ENCODE peak calls at places on chromosomes 11 and 22, in four cellular contexts. Y is H9, B is IMR-90, E is H1. Z is an unnamed sample.

GRCh38 chr11:64276653-64277431 is 7.6 kb downstream of the BAD start:
- DNase-seq in Y (no peak), B (no peak), E (no peak), Z (no peak)

GRCh38 chr11:34343153-34343552 is 14.7 kb downstream of the ABTB2 start:
- DNase-seq in Y (no peak), B (peak), E (no peak), Z (no peak)

GRCh38 chr11:11463397-11463796 is 110.3 kb upstream of the CSNK2A3 start:
- DNase-seq in Y (no peak), B (no peak), E (no peak), Z (no peak)

GRCh38 chr11:2772544-2773031 is 72.8 kb upstream of the KCNQ1OT1 start:
- DNase-seq in Y (no peak), B (peak), E (no peak), Z (no peak)

GRCh38 chr11:82680252-82680651 is 53.4 kb downstream of the FAM181B start:
- DNase-seq in Y (no peak), B (no peak), E (no peak), Z (peak)

GRCh38 chr11:79626135-79626748 is 185.4 kb upstream of the TENM4 start:
- DNase-seq in Y (no peak), B (peak), E (no peak), Z (no peak)

GRCh38 chr11:75524576-75525432 is 937 bp downstream of the GDPD5 start:
- DNase-seq in Y (peak), B (peak), E (no peak), Z (peak)

GRCh38 chr11:29328961-29329441 is 687.8 kb downstream of the KCNA4 start:
- DNase-seq in Y (no peak), B (peak), E (no peak), Z (peak)

GRCh38 chr11:643366-643765 is 6.3 kb downstream of the DRD4 start:
- DNase-seq in Y (no peak), B (no peak), E (no peak), Z (no peak)

GRCh38 chr11:57456960-57457642 is 3.2 kb upstream of the RTN4RL2 start:
- DNase-seq in Y (peak), B (peak), E (no peak), Z (peak)

GRCh38 chr22:47775686-47776085 is 1013.2 kb downstream of the TBC1D22A start:
- DNase-seq in Y (no peak), B (no peak), E (no peak), Z (no peak)

GRCh38 chr11:18749681-18750319 is 23.8 kb upstream of the IGSF22 start:
- DNase-seq in Y (peak), B (peak), E (no peak), Z (peak)

GRCh38 chr11:96293109-96293508 is 49.9 kb downstream of the MAML2 start:
- DNase-seq in Y (no peak), B (no peak), E (no peak), Z (no peak)

GRCh38 chr11:1532606-1533341 is 39.3 kb downstream of the DUSP8 start:
- DNase-seq in Y (no peak), B (no peak), E (no peak), Z (no peak)

GRCh38 chr11:75482310-75482606 is 43.5 kb downstream of the GDPD5 start:
- DNase-seq in Y (no peak), B (no peak), E (no peak), Z (no peak)

GRCh38 chr11:127564803-127565202 is 564.2 kb upstream of the KIRREL3 start:
- DNase-seq in Y (no peak), B (peak), E (no peak), Z (peak)

GRCh38 chr22:26585104-26585790 is 4.7 kb downstream of the TPST2 start:
- DNase-seq in Y (no peak), B (peak), E (no peak), Z (no peak)

GRCh38 chr11:75380716-75381420 is 18.4 kb upstream of the RPS3 start:
- DNase-seq in Y (no peak), B (no peak), E (no peak), Z (peak)

GRCh38 chr11:116972692-116973091 is 125.5 kb downstream of the SIK3 start:
- DNase-seq in Y (no peak), B (no peak), E (no peak), Z (peak)

GRCh38 chr11:77171885-77172665 is 44.0 kb downstream of the MYO7A start:
- DNase-seq in Y (peak), B (no peak), E (peak), Z (peak)

GRCh38 chr22:27422442-27422841 is 379.1 kb downstream of the MN1 start:
- DNase-seq in Y (no peak), B (no peak), E (no peak), Z (no peak)

GRCh38 chr11:94933225-94934130 is 39.9 kb downstream of the CWC15 start:
- DNase-seq in Y (no peak), B (peak), E (no peak), Z (no peak)

GRCh38 chr11:99693941-99694492 is 673.3 kb downstream of the CNTN5 start:
- DNase-seq in Y (no peak), B (peak), E (no peak), Z (no peak)

GRCh38 chr11:2930705-2931415 is 1.6 kb upstream of the PHLDA2 start:
- DNase-seq in Y (peak), B (peak), E (peak), Z (peak)

GRCh38 chr11:109728056-109728455 is 306.1 kb downstream of the C11orf87 start:
- DNase-seq in Y (no peak), B (no peak), E (no peak), Z (no peak)

GRCh38 chr22:50530857-50531545 is 1.2 kb upstream of the TYMP start:
- DNase-seq in Y (peak), B (peak), E (no peak), Z (peak)

GRCh38 chr11:84532364-84532763 is 1094.8 kb downstream of the DLG2 start:
- DNase-seq in Y (no peak), B (no peak), E (no peak), Z (no peak)

GRCh38 chr11:75400110-75400865 is 970 bp downstream of the RPS3 start:
- DNase-seq in Y (no peak), B (peak), E (no peak), Z (no peak)

GRCh38 chr22:46592390-46592872 is 27.8 kb upstream of the GRAMD4 start:
- DNase-seq in Y (no peak), B (peak), E (no peak), Z (peak)

GRCh38 chr11:112113539-112114457 is 27.1 kb downstream of the SDHD start:
- DNase-seq in Y (no peak), B (peak), E (no peak), Z (peak)

GRCh38 chr11:47536925-47537324 is 16.0 kb downstream of the CELF1 start:
- DNase-seq in Y (no peak), B (no peak), E (no peak), Z (no peak)
- H4K5ac ChIP-seq in Y (no peak), B (no peak), E (no peak), Z (no peak)

DNA sequence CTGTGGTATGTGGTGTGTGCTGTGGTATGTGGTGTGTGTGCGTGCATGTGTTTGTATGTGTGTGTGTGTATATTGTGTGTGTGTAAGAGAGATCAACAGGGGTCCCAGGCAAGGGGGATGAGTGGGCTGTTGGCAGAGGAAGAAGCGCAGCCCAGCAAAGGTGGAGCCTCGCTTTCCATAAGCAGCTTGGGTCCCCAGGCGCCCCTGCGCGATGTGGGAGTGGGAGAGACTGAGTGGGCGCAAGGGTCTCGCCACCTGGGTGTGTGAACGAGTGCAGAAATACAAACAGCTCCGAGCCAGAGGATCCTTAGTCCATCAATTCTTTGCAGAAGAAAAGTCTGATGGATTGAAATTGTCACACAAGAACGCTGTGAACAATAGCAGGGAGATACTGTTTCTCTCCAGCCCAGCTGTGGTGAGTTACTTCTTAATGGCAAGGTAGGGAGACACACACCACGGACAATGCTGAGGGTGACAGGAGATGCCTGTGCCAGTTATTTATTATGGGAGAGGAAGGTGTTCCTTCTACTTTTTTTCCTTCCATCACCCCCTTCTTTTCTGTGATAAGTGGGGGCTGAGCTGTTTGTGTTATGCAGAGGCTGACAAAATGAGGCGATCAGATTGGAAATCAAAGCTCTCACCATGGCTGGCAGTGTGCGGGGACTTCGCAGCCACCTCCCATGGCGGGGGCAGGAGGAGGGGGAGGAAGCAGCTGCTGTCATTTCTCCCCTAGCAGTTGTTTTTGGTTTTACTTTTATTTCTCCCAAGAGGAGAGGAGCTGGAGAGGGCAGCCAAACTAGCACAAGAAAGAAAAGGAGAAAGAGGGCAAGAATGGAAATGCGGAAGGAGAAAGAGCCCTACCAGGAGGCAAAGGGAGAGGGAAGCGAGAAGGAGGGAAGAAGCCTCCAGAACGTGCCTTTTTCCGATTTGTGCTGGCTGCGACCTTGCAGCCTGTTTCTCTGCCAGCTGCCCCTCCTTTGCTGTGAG is 755.7 kb downstream of the NTM start:
- DNase-seq in Y (peak), B (peak), E (no peak), Z (peak)
- H3K56ac ChIP-seq in Y (no peak), B (peak), E (peak), Z (peak)

DNA sequence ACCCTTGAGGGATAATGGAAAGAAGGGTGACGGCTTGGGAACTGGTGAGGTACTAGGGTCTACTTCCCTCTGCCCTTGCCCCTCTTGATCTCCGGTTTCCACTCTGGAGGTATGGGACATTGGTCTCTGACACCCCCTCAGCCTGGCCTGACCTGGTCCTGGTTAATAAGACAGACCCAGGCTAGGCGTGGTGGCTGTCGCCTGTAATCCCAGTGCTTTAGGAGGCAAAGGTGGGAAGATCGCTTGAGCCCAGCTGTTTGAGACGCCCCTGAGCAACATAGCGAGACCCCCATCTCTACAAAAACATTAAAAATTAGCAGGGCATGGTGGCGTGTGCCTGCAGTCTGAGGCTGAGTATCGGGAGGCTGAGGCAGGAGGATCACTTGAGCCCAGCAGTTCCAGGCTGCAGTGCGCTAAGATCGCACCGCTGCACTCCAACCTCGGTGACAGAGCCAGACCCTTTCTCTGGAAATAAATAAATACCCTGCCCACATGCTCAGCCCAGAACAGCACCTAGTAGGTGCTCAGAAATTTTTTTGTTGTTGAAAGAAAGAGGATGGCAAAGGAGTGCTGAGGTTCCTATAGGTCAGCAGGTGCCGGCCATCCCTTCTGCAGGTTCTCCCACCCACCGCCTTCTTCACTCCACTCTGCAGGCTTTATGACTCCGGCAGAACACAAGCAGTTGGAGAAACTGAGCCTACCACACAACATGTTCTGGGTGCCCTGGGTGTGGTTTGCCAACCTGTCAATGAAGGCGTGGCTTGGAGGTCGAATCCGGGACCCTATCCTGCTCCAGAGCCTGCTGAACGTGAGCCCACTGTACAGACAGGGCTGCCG is 6.3 kb downstream of the BEST1 start:
- DNase-seq in Y (no peak), B (no peak), E (no peak), Z (no peak)
- H4K5ac ChIP-seq in Y (no peak), B (no peak), E (no peak), Z (no peak)

GRCh38 chr11:69241075-69241740 is 52.7 kb upstream of the MYEOV start:
- DNase-seq in Y (peak), B (no peak), E (no peak), Z (peak)
- H3K56ac ChIP-seq in Y (no peak), B (no peak), E (no peak), Z (no peak)

Z was measured in mesendoderm.